ENCODE peak calls at places on chromosomes 5 and 9, in six cellular contexts. U, I, P, X, R and D are unnamed samples.

GRCh38 chr5:116234681-116235080 is 149.9 kb downstream of the COMMD10 start:
- DNase-seq in X (no peak), R (no peak), P (no peak), U (no peak), I (no peak), D (no peak)

GRCh38 chr5:123438244-123438643 is 15.0 kb upstream of the CEP120 start:
- DNase-seq in I (no peak), U (no peak), X (no peak), R (no peak), P (no peak), D (no peak)

GRCh38 chr5:87924451-87924850 is 344.2 kb downstream of the TMEM161B start:
- DNase-seq in R (no peak), X (no peak), U (no peak), I (no peak), P (no peak), D (no peak)

GRCh38 chr5:39905356-39905755 is 480.6 kb upstream of the DAB2 start:
- DNase-seq in X (no peak), I (no peak), P (no peak), U (no peak), R (no peak), D (no peak)

GRCh38 chr5:175235251-175235963 is 208.6 kb downstream of the DRD1 start:
- DNase-seq in X (no peak), R (no peak), I (no peak), P (no peak), U (no peak), D (peak)

GRCh38 chr5:177478711-177479646 is 5.5 kb upstream of the DBN1 start:
- DNase-seq in R (no peak), U (no peak), P (peak), I (no peak), X (no peak), D (no peak)

GRCh38 chr5:180126716-180127681 is 55.4 kb upstream of the RNF130 start:
- DNase-seq in P (peak), U (peak), R (no peak), I (no peak), X (no peak), D (no peak)

GRCh38 chr5:6752236-6752635 is 39.0 kb downstream of the TENT4A start:
- DNase-seq in U (no peak), P (no peak), X (no peak), I (no peak), R (no peak), D (no peak)

GRCh38 chr5:98927988-98928801 is 612 bp downstream of the CHD1 start:
- DNase-seq in U (peak), X (peak), R (peak), P (peak), I (no peak), D (peak)

GRCh38 chr9:123120131-123120530 is 86.7 kb downstream of the GPR21 start:
- DNase-seq in P (no peak), I (no peak), X (no peak), U (no peak), R (peak), D (no peak)

GRCh38 chr5:53616939-53617549 is 56.6 kb downstream of the NDUFS4 start:
- DNase-seq in R (no peak), P (no peak), U (no peak), X (no peak), I (no peak), D (no peak)

GRCh38 chr5:134247825-134248224 is 22.0 kb upstream of the PPP2CA start:
- DNase-seq in X (no peak), P (no peak), U (no peak), I (no peak), R (no peak), D (no peak)

GRCh38 chr9:33167084-33167948 is at the start of gene B4GALT1:
- DNase-seq in R (peak), X (peak), I (peak), U (peak), P (peak), D (peak)

GRCh38 chr5:3201121-3201520 is 394.5 kb upstream of the IRX1 start:
- DNase-seq in P (no peak), X (no peak), I (no peak), U (no peak), R (no peak), D (no peak)

GRCh38 chr9:114382951-114383865 is 4.6 kb downstream of the AKNA start:
- DNase-seq in U (no peak), I (no peak), X (peak), P (peak), R (no peak), D (peak)

GRCh38 chr9:129606161-129607025 is 14.5 kb downstream of the C9orf50 start:
- DNase-seq in P (no peak), R (no peak), X (no peak), I (no peak), U (no peak), D (no peak)

GRCh38 chr9:94812343-94812742 is 85.8 kb downstream of the AOPEP start:
- DNase-seq in U (no peak), R (no peak), P (no peak), X (no peak), I (no peak), D (no peak)

GRCh38 chr5:78573318-78573717 is 75.3 kb downstream of the LHFPL2 start:
- DNase-seq in R (no peak), U (no peak), I (no peak), X (no peak), P (no peak), D (no peak)

GRCh38 chr5:109655841-109656240 is 33.9 kb upstream of the MAN2A1 start:
- DNase-seq in X (no peak), R (no peak), U (no peak), I (no peak), P (no peak), D (no peak)

GRCh38 chr5:122390107-122390506 is 78.1 kb downstream of the SNCAIP start:
- DNase-seq in I (no peak), R (no peak), U (no peak), P (no peak), X (no peak), D (no peak)

GRCh38 chr9:87854563-87854962 is 28.1 kb upstream of the SPATA31E1 start:
- DNase-seq in R (no peak), I (no peak), X (no peak), U (no peak), P (no peak), D (no peak)

GRCh38 chr9:5786370-5787127 is 46.4 kb downstream of the ERMP1 start:
- DNase-seq in X (no peak), U (no peak), P (no peak), R (no peak), I (no peak), D (no peak)

GRCh38 chr5:113271015-113271414 is 163.8 kb downstream of the TSSK1B start:
- DNase-seq in X (no peak), R (no peak), U (no peak), I (no peak), P (no peak), D (no peak)

GRCh38 chr5:158722940-158723339 is 376.8 kb downstream of the EBF1 start:
- DNase-seq in R (no peak), I (no peak), U (no peak), X (no peak), P (no peak), D (no peak)

GRCh38 chr5:80216753-80217596 is 38.9 kb downstream of the SERINC5 start:
- DNase-seq in R (no peak), U (no peak), X (no peak), P (peak), I (no peak), D (no peak)

GRCh38 chr9:124437086-124437485 is 13.2 kb upstream of the ADGRD2 start:
- DNase-seq in U (no peak), I (no peak), P (no peak), R (no peak), X (no peak), D (no peak)

GRCh38 chr9:129059796-129060785 is 20.8 kb upstream of the DOLPP1 start:
- DNase-seq in R (no peak), U (no peak), I (no peak), X (no peak), P (no peak), D (no peak)

GRCh38 chr5:100797863-100798262 is 105.2 kb downstream of the ST8SIA4 start:
- DNase-seq in P (no peak), U (no peak), R (no peak), X (no peak), I (no peak), D (no peak)

GRCh38 chr5:133319244-133319643 is 267.4 kb downstream of the HSPA4 start:
- DNase-seq in P (no peak), U (no peak), X (no peak), I (no peak), R (no peak), D (no peak)

GRCh38 chr9:128008171-128008570 is 27.4 kb upstream of the EEIG1 start:
- DNase-seq in I (no peak), X (no peak), R (no peak), U (no peak), P (no peak), D (no peak)

GRCh38 chr5:108101105-108101504 is 280.8 kb downstream of the FBXL17 start:
- DNase-seq in X (no peak), P (no peak), U (no peak), R (no peak), I (no peak), D (no peak)

GRCh38 chr5:38400365-38400764 is 142.0 kb downstream of the EGFLAM start:
- DNase-seq in X (no peak), P (no peak), U (no peak), R (no peak), I (no peak), D (no peak)

GRCh38 chr5:16579142-16579541 is 37.7 kb downstream of the RETREG1 start:
- DNase-seq in R (peak), U (no peak), X (no peak), P (no peak), I (no peak), D (no peak)

GRCh38 chr5:162248107-162248713 is 180.6 kb downstream of the GABRG2 start:
- DNase-seq in P (no peak), R (peak), U (no peak), I (no peak), X (no peak), D (no peak)

GRCh38 chr9:112784020-112784788 is 33.6 kb downstream of the SNX30 start:
- DNase-seq in P (no peak), I (no peak), R (peak), X (no peak), U (no peak), D (no peak)

GRCh38 chr5:394671-395155 is 48.3 kb upstream of the EXOC3 start:
- DNase-seq in P (no peak), R (no peak), X (no peak), I (no peak), U (no peak), D (no peak)

GRCh38 chr5:77850536-77851228 is 74.5 kb upstream of the TBCA start:
- DNase-seq in U (no peak), P (no peak), I (no peak), R (no peak), X (no peak), D (no peak)

GRCh38 chr9:81456431-81456970 is 232.8 kb downstream of the TLE1 start:
- DNase-seq in I (no peak), P (no peak), R (no peak), U (no peak), X (no peak), D (no peak)